ENCODE peak calls at places on chromosomes 4 and X, in six cellular contexts. T is Right ventricle myocardium superior; K is mucosa of descending colon; O is activated CD4-positive, CD25-positive, alpha-beta regulatory T cell treated with anti-CD3 and anti-CD28 coated beads, Interleukin-2, amount 50 U/mL, for 72 hours; R is left kidney; J is Right ventricle myocardium inferior. D is an unnamed sample.

GRCh38 chr4:66575024-66575696 is 904.9 kb upstream of the EPHA5 start:
- DNase-seq in K (peak), O (no peak), T (no peak), R (peak), J (no peak), D (peak)

GRCh38 chrX:17291998-17292658 is 82.9 kb upstream of the NHS start:
- DNase-seq in T (no peak), J (no peak), O (no peak), R (peak), K (no peak), D (no peak)

GRCh38 chrX:10988653-10989052 is 122.5 kb upstream of the HCCS start:
- DNase-seq in T (no peak), O (no peak), K (no peak), J (no peak), R (no peak), D (no peak)

GRCh38 chr4:3261411-3262207 is 12.7 kb downstream of the MSANTD1 start:
- DNase-seq in K (no peak), T (peak), R (no peak), J (peak), O (peak), D (peak)

GRCh38 chrX:27918799-27919198 is 62.5 kb downstream of the DCAF8L1 start:
- DNase-seq in R (peak), O (no peak), T (no peak), K (no peak), J (no peak), D (no peak)

GRCh38 chr4:167956676-167957075 is 135.7 kb upstream of the ANXA10 start:
- DNase-seq in K (no peak), O (no peak), J (no peak), T (no peak), R (no peak), D (no peak)

GRCh38 chr4:77443941-77444340 is 161.7 kb upstream of the CXCL13 start:
- DNase-seq in K (no peak), O (no peak), J (no peak), R (no peak), T (no peak), D (no peak)

GRCh38 chr4:124947622-124948265 is 235.2 kb upstream of the ANKRD50 start:
- DNase-seq in K (no peak), J (no peak), O (no peak), R (no peak), T (no peak), D (no peak)

GRCh38 chrX:137044893-137045292 is 11.1 kb upstream of the GPR101 start:
- DNase-seq in J (no peak), T (no peak), R (no peak), K (no peak), O (no peak), D (no peak)

GRCh38 chr4:47075919-47076318 is 44.6 kb downstream of the GABRB1 start:
- DNase-seq in R (no peak), O (no peak), T (no peak), K (no peak), J (no peak), D (no peak)

GRCh38 chr4:65624651-65625050 is 45.6 kb downstream of the EPHA5 start:
- DNase-seq in K (no peak), O (no peak), R (no peak), J (no peak), T (no peak), D (no peak)

GRCh38 chrX:148271263-148271662 is 229.2 kb upstream of the AFF2 start:
- DNase-seq in R (no peak), T (no peak), J (no peak), O (no peak), K (no peak), D (no peak)

GRCh38 chr4:47704693-47705325 is 133.1 kb downstream of the CORIN start:
- DNase-seq in O (no peak), J (no peak), K (no peak), R (peak), T (no peak), D (no peak)

GRCh38 chr4:88979292-88979691 is 77.7 kb downstream of the FAM13A start:
- DNase-seq in R (no peak), J (no peak), T (no peak), O (no peak), K (no peak), D (no peak)

GRCh38 chrX:130295519-130296314 is 27.0 kb upstream of the ZNF280C start:
- DNase-seq in J (no peak), O (no peak), T (no peak), R (peak), K (no peak), D (no peak)

GRCh38 chrX:7706032-7706431 is 136.9 kb upstream of the VCX start:
- DNase-seq in J (no peak), T (no peak), O (no peak), K (no peak), R (peak), D (no peak)

GRCh38 chr4:150253416-150253815 is 175.2 kb downstream of the DCLK2 start:
- DNase-seq in T (no peak), K (no peak), R (no peak), J (no peak), O (no peak), D (no peak)

GRCh38 chr4:173273956-173274355 is 60.2 kb downstream of the HMGB2 start:
- DNase-seq in O (no peak), J (no peak), R (no peak), K (no peak), T (no peak), D (no peak)

GRCh38 chrX:37686348-37686736 is 751 bp downstream of the XK start:
- DNase-seq in R (no peak), J (no peak), K (no peak), T (no peak), O (no peak), D (no peak)

GRCh38 chrX:110280954-110281353 is 36.9 kb downstream of the AMMECR1 start:
- DNase-seq in K (no peak), J (no peak), O (no peak), T (no peak), R (peak), D (no peak)

GRCh38 chr4:154626793-154627484 is 14.5 kb upstream of the FGG start:
- DNase-seq in O (peak), J (peak), T (peak), K (no peak), R (peak), D (peak)

GRCh38 chr4:45078201-45078600 is 351.8 kb upstream of the GNPDA2 start:
- DNase-seq in R (no peak), K (no peak), O (no peak), J (no peak), T (no peak), D (no peak)

GRCh38 chr4:36255575-36255974 is 11.3 kb upstream of the ARAP2 start:
- DNase-seq in T (no peak), K (no peak), J (no peak), O (no peak), R (peak), D (no peak)

GRCh38 chr4:44661940-44662622 is 10.7 kb upstream of the YIPF7 start:
- DNase-seq in R (no peak), T (no peak), J (no peak), O (no peak), K (no peak), D (no peak)

GRCh38 chr4:88999392-88999791 is 57.6 kb downstream of the FAM13A start:
- DNase-seq in J (no peak), K (no peak), O (no peak), T (no peak), R (no peak), D (no peak)

GRCh38 chrX:9055354-9055753 is 21.4 kb upstream of the FAM9B start:
- DNase-seq in J (no peak), T (no peak), K (no peak), R (no peak), O (no peak), D (no peak)

GRCh38 chr4:135434936-135435335 is 1233.3 kb upstream of the PABPC4L start:
- DNase-seq in R (no peak), K (no peak), J (no peak), T (no peak), O (no peak), D (no peak)

GRCh38 chrX:128396601-128397000 is 344.4 kb upstream of the ACTRT1 start:
- DNase-seq in J (no peak), T (no peak), O (no peak), R (no peak), K (no peak), D (no peak)

GRCh38 chr4:182238355-182238931 is 4.8 kb upstream of the TENM3 start:
- DNase-seq in J (no peak), R (no peak), T (no peak), K (no peak), O (no peak), D (no peak)

GRCh38 chrX:97597954-97598353 is 714.2 kb downstream of the RPA4 start:
- DNase-seq in K (no peak), O (no peak), T (no peak), R (no peak), J (no peak), D (no peak)

GRCh38 chr4:67556426-67556825 is 2.1 kb upstream of the STAP1 start:
- DNase-seq in K (no peak), O (no peak), T (no peak), R (no peak), J (no peak), D (no peak)

GRCh38 chr4:2535386-2536192 is 858 bp upstream of the FAM193A start:
- DNase-seq in K (peak), R (peak), O (peak), J (peak), T (peak), D (no peak)